ENCODE peak calls at places on chromosomes 16 and 17, in four cellular contexts. V is tibial artery, E is nephron progenitor cell, D is tibial nerve. Z is an unnamed sample.

GRCh38 chr16:87464691-87465300 is 28.0 kb downstream of the ZCCHC14 start:
- DNase-seq in V (peak), E (no peak), D (peak), Z (peak)

GRCh38 chr16:23499801-23500200 is 10.5 kb downstream of the GGA2 start:
- DNase-seq in V (no peak), E (no peak), D (no peak), Z (no peak)

GRCh38 chr17:49383048-49383447 is 21.0 kb upstream of the ZNF652 start:
- DNase-seq in V (no peak), E (no peak), D (no peak), Z (peak)

GRCh38 chr16:29898786-29899515 is 399 bp downstream of the SEZ6L2 start:
- DNase-seq in V (no peak), E (peak), D (no peak), Z (no peak)

GRCh38 chr17:79537061-79537460 is 73.8 kb downstream of the RBFOX3 start:
- DNase-seq in V (no peak), E (no peak), D (no peak), Z (no peak)

GRCh38 chr17:16361874-16362273 is 8.6 kb upstream of the CENPV start:
- DNase-seq in V (no peak), E (no peak), D (no peak), Z (peak)

GRCh38 chr16:23597003-23597756 is 1.1 kb upstream of the NDUFAB1 start:
- DNase-seq in V (no peak), E (peak), D (no peak), Z (no peak)

GRCh38 chr17:46768540-46768870 is 50.0 kb downstream of the WNT3 start:
- DNase-seq in V (no peak), E (no peak), D (no peak), Z (peak)

GRCh38 chr17:4504188-4504587 is 5.5 kb downstream of the SPNS2 start:
- DNase-seq in V (no peak), E (no peak), D (no peak), Z (no peak)

GRCh38 chr16:66470556-66470955 is 43.5 kb downstream of the BEAN1 start:
- DNase-seq in V (no peak), E (no peak), D (no peak), Z (peak)

GRCh38 chr16:23072084-23072599 is 77.1 kb downstream of the USP31 start:
- DNase-seq in V (peak), E (no peak), D (peak), Z (no peak)

GRCh38 chr17:59668816-59669215 is 38.4 kb downstream of the PTRH2 start:
- DNase-seq in V (no peak), E (no peak), D (no peak), Z (no peak)

GRCh38 chr17:50094243-50094752 is 853 bp upstream of the PDK2 start:
- DNase-seq in V (peak), E (peak), D (peak), Z (no peak)

GRCh38 chr17:78838574-78839005 is 2.0 kb downstream of the USP36 start:
- DNase-seq in V (no peak), E (no peak), D (no peak), Z (no peak)

GRCh38 chr17:57868007-57868774 is 18.3 kb upstream of the MRPS23 start:
- DNase-seq in V (peak), E (peak), D (peak), Z (no peak)

GRCh38 chr17:44203731-44204452 is 4.2 kb upstream of the ATXN7L3 start:
- DNase-seq in V (peak), E (peak), D (peak), Z (no peak)

GRCh38 chr17:19248923-19249574 is 11.9 kb downstream of the EPN2 start:
- DNase-seq in V (peak), E (no peak), D (no peak), Z (no peak)

GRCh38 chr17:9021985-9022552 is 759 bp downstream of the NTN1 start:
- DNase-seq in V (no peak), E (peak), D (no peak), Z (no peak)

GRCh38 chr17:49845210-49845782 is 2.6 kb downstream of the TAC4 start:
- DNase-seq in V (peak), E (no peak), D (no peak), Z (no peak)

GRCh38 chr17:61349350-61349749 is 50.3 kb upstream of the TBX2 start:
- DNase-seq in V (no peak), E (no peak), D (no peak), Z (no peak)

GRCh38 chr16:12375341-12375740 is 398.8 kb downstream of the SNX29 start:
- DNase-seq in V (peak), E (no peak), D (peak), Z (no peak)

GRCh38 chr16:17034477-17035252 is 436.1 kb downstream of the XYLT1 start:
- DNase-seq in V (no peak), E (no peak), D (no peak), Z (no peak)

GRCh38 chr16:19980866-19981265 is 92.8 kb downstream of the GPR139 start:
- DNase-seq in V (no peak), E (peak), D (no peak), Z (no peak)

GRCh38 chr17:75830168-75831031 is 13.8 kb downstream of the UNC13D start:
- DNase-seq in V (no peak), E (peak), D (no peak), Z (no peak)

GRCh38 chr16:87356491-87356853 is 27.1 kb downstream of the FBXO31 start:
- DNase-seq in V (no peak), E (no peak), D (no peak), Z (no peak)

GRCh38 chr17:44496815-44497214 is 6.4 kb downstream of the GPATCH8 start:
- DNase-seq in V (no peak), E (no peak), D (no peak), Z (no peak)

GRCh38 chr17:8481089-8481488 is 45.4 kb downstream of the NDEL1 start:
- DNase-seq in V (no peak), E (no peak), D (no peak), Z (no peak)

GRCh38 chr16:65725156-65725845 is 603.4 kb upstream of the CDH11 start:
- DNase-seq in V (no peak), E (no peak), D (no peak), Z (no peak)

GRCh38 chr16:70706948-70707465 is 21.2 kb upstream of the MTSS2 start:
- DNase-seq in V (no peak), E (no peak), D (no peak), Z (no peak)

GRCh38 chr17:49547566-49547965 is 28.1 kb upstream of the NXPH3 start:
- DNase-seq in V (peak), E (no peak), D (peak), Z (no peak)

GRCh38 chr17:66248285-66248684 is 19.1 kb upstream of the APOH start:
- DNase-seq in V (no peak), E (no peak), D (no peak), Z (no peak)

GRCh38 chr16:49593423-49594040 is 219.9 kb downstream of the C16orf78 start:
- DNase-seq in V (no peak), E (no peak), D (no peak), Z (no peak)

GRCh38 chr16:48330847-48331204 is 54.4 kb downstream of the SIAH1 start:
- DNase-seq in V (no peak), E (no peak), D (no peak), Z (no peak)

GRCh38 chr16:9328386-9328785 is 236.9 kb downstream of the HAPSTR1 start:
- DNase-seq in V (no peak), E (no peak), D (no peak), Z (no peak)

GRCh38 chr16:54166342-54166865 is 120.2 kb downstream of the IRX3 start:
- DNase-seq in V (no peak), E (no peak), D (no peak), Z (no peak)

GRCh38 chr17:4599505-4600281 is 15.4 kb downstream of the SMTNL2 start:
- DNase-seq in V (no peak), E (peak), D (no peak), Z (no peak)

GRCh38 chr17:21373034-21373433 is 3.1 kb upstream of the KCNJ12 start:
- DNase-seq in V (no peak), E (no peak), D (no peak), Z (no peak)

DNA sequence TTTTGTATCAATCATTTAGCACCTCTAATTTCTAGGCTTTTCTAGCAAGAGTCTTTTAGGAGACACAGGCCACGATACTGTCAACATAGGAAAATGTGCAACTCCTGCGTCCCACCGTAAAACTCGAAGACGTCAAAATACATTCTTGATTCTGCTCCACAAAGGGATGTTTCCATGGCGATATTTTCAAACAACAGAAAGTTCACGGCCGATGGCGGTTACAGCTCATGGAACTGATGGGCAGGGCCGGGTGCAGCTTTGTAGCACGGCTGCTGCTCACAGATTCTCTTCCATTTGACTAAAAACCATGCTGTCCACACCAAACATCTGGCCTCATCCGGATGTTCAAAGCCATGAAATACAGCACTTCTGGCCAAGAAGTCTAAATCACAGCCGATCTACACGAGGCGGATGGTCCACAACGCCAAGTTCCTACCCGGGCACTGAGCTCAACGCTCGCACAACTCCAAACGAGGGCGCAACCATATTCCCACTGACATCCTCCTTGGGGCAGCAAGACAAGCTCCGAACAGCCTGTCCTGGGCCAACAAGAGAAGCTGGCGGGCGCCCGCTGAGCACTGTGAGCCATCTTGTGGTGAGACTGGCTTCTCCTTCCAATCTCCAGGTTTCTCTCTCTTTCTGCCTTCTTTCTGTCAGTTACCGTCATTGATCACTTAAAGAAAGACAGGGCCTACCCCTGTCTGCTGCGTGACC is 79.8 kb downstream of the ZNF778 start:
- DNase-seq in V (no peak), E (no peak), D (no peak), Z (no peak)
- TF ChIP-seq CTCF in V (no peak), E (no peak), D (no peak), Z (no peak)

GRCh38 chr17:17570207-17570797 is 21.2 kb downstream of the PEMT start:
- DNase-seq in V (no peak), E (peak), D (no peak), Z (no peak)
- TF ChIP-seq CTCF in V (peak), E (peak), D (no peak), Z (peak)

GRCh38 chr16:85563515-85564276 is 49.4 kb upstream of the GSE1 start:
- DNase-seq in V (peak), E (peak), D (peak), Z (no peak)
- TF ChIP-seq CTCF in V (peak), E (peak), D (no peak), Z (peak)

GRCh38 chr16:90001761-90002503 is 17.3 kb downstream of the DBNDD1 start:
- DNase-seq in V (no peak), E (no peak), D (no peak), Z (no peak)

GRCh38 chr16:89996178-89996489 is 23.1 kb downstream of the DBNDD1 start:
- DNase-seq in V (no peak), E (no peak), D (no peak), Z (no peak)

GRCh38 chr16:90000733-90001427 is 18.4 kb downstream of the DBNDD1 start:
- DNase-seq in V (no peak), E (no peak), D (no peak), Z (no peak)

GRCh38 chr16:90002759-90003158 is 16.5 kb downstream of the DBNDD1 start:
- DNase-seq in V (no peak), E (no peak), D (no peak), Z (no peak)

GRCh38 chr16:89999831-90000574 is 19.3 kb downstream of the DBNDD1 start:
- DNase-seq in V (no peak), E (no peak), D (no peak), Z (no peak)
- TF ChIP-seq CTCF in V (no peak), E (no peak), D (no peak), Z (peak)

GRCh38 chr17:40218006-40218739 is 931 bp upstream of the WIPF2 start:
- DNase-seq in V (no peak), E (no peak), D (no peak), Z (peak)

GRCh38 chr17:40218740-40219072 is 398 bp upstream of the WIPF2 start:
- DNase-seq in V (peak), E (peak), D (peak), Z (peak)

GRCh38 chr17:40225151-40225550 is 6.0 kb downstream of the WIPF2 start:
- DNase-seq in V (no peak), E (no peak), D (no peak), Z (no peak)

GRCh38 chr17:40224707-40225092 is 5.6 kb downstream of the WIPF2 start:
- DNase-seq in V (peak), E (no peak), D (peak), Z (no peak)

GRCh38 chr17:40219073-40219860 is at the start of gene WIPF2:
- DNase-seq in V (peak), E (peak), D (peak), Z (peak)
- TF ChIP-seq CTCF in V (peak), E (peak), D (peak), Z (peak)

GRCh38 chr16:77236063-77236511 is 36.9 kb downstream of the SYCE1L start:
- DNase-seq in V (peak), E (peak), D (peak), Z (no peak)
- TF ChIP-seq CTCF in V (peak), E (peak), D (peak), Z (peak)

GRCh38 chr16:25140459-25140858 is 28.9 kb downstream of the LCMT1 start:
- DNase-seq in V (no peak), E (no peak), D (no peak), Z (no peak)

GRCh38 chr16:25141648-25142047 is 30.1 kb downstream of the LCMT1 start:
- DNase-seq in V (no peak), E (no peak), D (no peak), Z (no peak)

GRCh38 chr16:25148568-25149215 is 37.1 kb downstream of the LCMT1 start:
- DNase-seq in V (no peak), E (no peak), D (no peak), Z (no peak)

GRCh38 chr16:25138130-25138529 is 26.6 kb downstream of the LCMT1 start:
- DNase-seq in V (no peak), E (no peak), D (no peak), Z (no peak)

DNA sequence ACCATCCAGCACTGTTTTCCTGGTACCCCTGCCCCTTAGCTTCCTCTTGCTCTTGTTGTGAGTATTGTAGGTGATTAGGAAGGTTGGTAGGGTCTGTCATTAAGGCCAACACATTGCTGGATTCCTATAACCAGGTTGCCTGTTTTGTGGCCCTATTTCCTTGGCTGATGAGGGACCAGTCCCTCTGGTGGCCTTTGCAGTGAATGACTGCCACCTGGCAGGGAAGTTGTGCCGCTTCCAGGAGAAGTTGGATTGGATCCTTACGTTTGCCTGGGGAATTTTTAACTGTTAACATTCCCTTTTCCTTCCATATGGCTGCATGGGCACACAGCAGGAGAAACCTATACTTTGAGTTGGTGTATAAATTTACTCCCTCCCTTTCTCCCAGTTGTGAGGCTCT is 32.4 kb downstream of the LCMT1 start:
- DNase-seq in V (no peak), E (no peak), D (no peak), Z (no peak)
- TF ChIP-seq CTCF in V (no peak), E (peak), D (no peak), Z (peak)

DNA sequence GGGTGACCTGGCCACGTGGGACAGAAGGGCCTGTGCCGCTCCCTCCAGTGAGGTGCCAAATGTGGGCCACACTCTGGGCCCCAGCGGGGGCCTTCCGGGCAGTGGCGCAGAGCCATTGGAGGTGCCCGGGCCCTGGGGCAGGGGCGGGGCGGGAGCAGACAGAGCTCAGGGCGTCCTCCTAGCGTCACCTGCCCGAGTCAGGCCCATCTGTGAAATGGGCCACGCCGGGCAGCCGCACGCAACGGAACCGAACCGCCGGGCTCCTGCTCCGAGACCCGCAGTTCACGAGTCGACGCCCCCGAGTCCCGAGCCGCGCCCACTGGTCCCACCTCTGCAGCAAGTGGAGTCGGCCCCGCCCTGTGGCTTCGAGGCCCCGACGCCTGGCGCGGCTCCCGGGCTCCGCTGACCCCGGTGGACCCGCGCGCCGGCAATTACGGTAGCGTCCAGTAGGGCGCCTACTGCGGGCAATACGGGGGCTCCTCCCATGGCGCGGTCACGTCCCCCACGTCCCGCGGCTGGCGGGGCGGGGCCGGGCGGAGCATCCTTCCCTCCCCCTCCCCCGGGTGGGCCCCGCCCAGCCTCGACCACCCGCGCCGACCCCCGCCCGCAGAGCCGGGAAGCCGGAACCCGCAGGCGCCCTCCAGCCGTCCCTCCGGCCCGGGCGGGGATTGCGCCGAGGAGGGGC is 1.9 kb downstream of the SLC16A3 start:
- DNase-seq in V (peak), E (peak), D (peak), Z (no peak)
- TF ChIP-seq CTCF in V (peak), E (peak), D (peak), Z (peak)

DNA sequence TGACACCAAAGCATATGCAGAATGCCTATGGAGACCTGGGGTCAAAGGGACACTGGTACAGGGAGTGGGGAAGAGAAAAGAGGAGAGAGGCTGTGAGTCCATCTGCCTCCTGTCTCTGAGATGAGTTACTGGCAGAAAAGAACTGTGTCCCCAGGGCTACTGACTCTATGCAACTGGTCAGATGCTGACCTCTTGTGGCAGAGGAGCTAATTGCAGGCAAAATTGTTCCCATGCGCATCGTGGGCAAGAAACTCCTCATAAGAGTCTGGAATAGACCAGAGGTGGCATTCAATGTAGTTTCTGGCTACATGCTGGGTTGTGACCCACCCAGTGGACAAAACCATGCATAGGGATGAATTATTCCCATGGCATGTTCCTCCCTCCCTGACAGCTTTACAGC is 26.1 kb upstream of the MLKL start:
- DNase-seq in V (no peak), E (peak), D (no peak), Z (no peak)
- TF ChIP-seq CTCF in V (no peak), E (peak), D (no peak), Z (peak)

Z was measured in chondrocyte.